ENCODE peak calls at places on chromosomes 6 and 20, in eight cellular contexts. One of them, this sample, is unnamed.
A peak's percentile ranks its signal among the peaks of the same experiment; 100 is the strongest.

GRCh38 chr6:111763381-111763780 is 109.9 kb downstream of the FYN start:
- DNase-seq in breast epithelium: no peak
- DNase-seq in HCT116: no peak
- DNase-seq in uterus: no peak
- DNase-seq in prostate gland: no peak
- DNase-seq in endothelial cell of umbilical vein: peak; percentile 72
- DNase-seq in heart left ventricle: no peak
- DNase-seq in stomach: no peak
- DNase-seq in this sample: no peak

GRCh38 chr20:37567331-37567665 is 39.6 kb upstream of the BLCAP start:
- DNase-seq in breast epithelium: no peak
- DNase-seq in HCT116: no peak
- DNase-seq in uterus: no peak
- DNase-seq in prostate gland: no peak
- DNase-seq in endothelial cell of umbilical vein: no peak
- DNase-seq in heart left ventricle: no peak
- DNase-seq in stomach: no peak
- DNase-seq in this sample: no peak

GRCh38 chr20:49569403-49570115 is 1.6 kb upstream of the PTGIS start:
- DNase-seq in breast epithelium: no peak
- DNase-seq in HCT116: no peak
- DNase-seq in uterus: peak; percentile 79
- DNase-seq in prostate gland: no peak
- DNase-seq in endothelial cell of umbilical vein: no peak
- DNase-seq in heart left ventricle: no peak
- DNase-seq in stomach: peak; percentile 19
- DNase-seq in this sample: no peak

GRCh38 chr20:59137532-59137931 is 26.1 kb upstream of the ZNF831 start:
- DNase-seq in breast epithelium: no peak
- DNase-seq in HCT116: no peak
- DNase-seq in uterus: no peak
- DNase-seq in prostate gland: peak; percentile 74
- DNase-seq in endothelial cell of umbilical vein: no peak
- DNase-seq in heart left ventricle: peak; percentile 68
- DNase-seq in stomach: no peak
- DNase-seq in this sample: peak; percentile 72

GRCh38 chr20:39876974-39877615 is 811.9 kb downstream of the MAFB start:
- DNase-seq in breast epithelium: no peak
- DNase-seq in HCT116: no peak
- DNase-seq in uterus: no peak
- DNase-seq in prostate gland: no peak
- DNase-seq in endothelial cell of umbilical vein: no peak
- DNase-seq in heart left ventricle: no peak
- DNase-seq in stomach: no peak
- DNase-seq in this sample: no peak

GRCh38 chr6:146902846-146903245 is 301.4 kb upstream of the STXBP5 start:
- DNase-seq in breast epithelium: no peak
- DNase-seq in HCT116: no peak
- DNase-seq in uterus: no peak
- DNase-seq in prostate gland: no peak
- DNase-seq in endothelial cell of umbilical vein: no peak
- DNase-seq in heart left ventricle: no peak
- DNase-seq in stomach: no peak
- DNase-seq in this sample: no peak

GRCh38 chr6:22614541-22614940 is 45.2 kb downstream of the HDGFL1 start:
- DNase-seq in breast epithelium: no peak
- DNase-seq in HCT116: no peak
- DNase-seq in uterus: no peak
- DNase-seq in prostate gland: no peak
- DNase-seq in endothelial cell of umbilical vein: peak; percentile 33
- DNase-seq in heart left ventricle: no peak
- DNase-seq in stomach: no peak
- DNase-seq in this sample: no peak

GRCh38 chr6:89385846-89386245 is 26.2 kb downstream of the RRAGD start:
- DNase-seq in breast epithelium: no peak
- DNase-seq in HCT116: no peak
- DNase-seq in uterus: no peak
- DNase-seq in prostate gland: no peak
- DNase-seq in endothelial cell of umbilical vein: no peak
- DNase-seq in heart left ventricle: no peak
- DNase-seq in stomach: no peak
- DNase-seq in this sample: no peak

GRCh38 chr20:13455713-13456112 is 183.0 kb downstream of the TASP1 start:
- DNase-seq in breast epithelium: no peak
- DNase-seq in HCT116: no peak
- DNase-seq in uterus: peak; percentile 20
- DNase-seq in prostate gland: peak; percentile 6
- DNase-seq in endothelial cell of umbilical vein: no peak
- DNase-seq in heart left ventricle: no peak
- DNase-seq in stomach: no peak
- DNase-seq in this sample: no peak

GRCh38 chr6:123091091-123091895 is 95.3 kb downstream of the CLVS2 start:
- DNase-seq in breast epithelium: no peak
- DNase-seq in HCT116: no peak
- DNase-seq in uterus: peak; percentile 73
- DNase-seq in prostate gland: peak; percentile 78
- DNase-seq in endothelial cell of umbilical vein: peak; percentile 86
- DNase-seq in heart left ventricle: no peak
- DNase-seq in stomach: peak; percentile 27
- DNase-seq in this sample: peak; percentile 75

GRCh38 chr20:3797592-3798404 is 1.7 kb downstream of the CDC25B start:
- DNase-seq in breast epithelium: no peak
- DNase-seq in HCT116: no peak
- DNase-seq in uterus: no peak
- DNase-seq in prostate gland: no peak
- DNase-seq in endothelial cell of umbilical vein: no peak
- DNase-seq in heart left ventricle: no peak
- DNase-seq in stomach: no peak
- DNase-seq in this sample: no peak

GRCh38 chr6:10362300-10362699 is 52.6 kb downstream of the TFAP2A start:
- DNase-seq in breast epithelium: no peak
- DNase-seq in HCT116: no peak
- DNase-seq in uterus: no peak
- DNase-seq in prostate gland: no peak
- DNase-seq in endothelial cell of umbilical vein: no peak
- DNase-seq in heart left ventricle: no peak
- DNase-seq in stomach: no peak
- DNase-seq in this sample: no peak

GRCh38 chr20:3875378-3875974 is 13.7 kb upstream of the PANK2 start:
- DNase-seq in breast epithelium: no peak
- DNase-seq in HCT116: no peak
- DNase-seq in uterus: no peak
- DNase-seq in prostate gland: no peak
- DNase-seq in endothelial cell of umbilical vein: no peak
- DNase-seq in heart left ventricle: no peak
- DNase-seq in stomach: no peak
- DNase-seq in this sample: no peak

GRCh38 chr6:136401749-136402148 is 112.1 kb upstream of the BCLAF1 start:
- DNase-seq in breast epithelium: no peak
- DNase-seq in HCT116: peak; percentile 7
- DNase-seq in uterus: no peak
- DNase-seq in prostate gland: no peak
- DNase-seq in endothelial cell of umbilical vein: no peak
- DNase-seq in heart left ventricle: no peak
- DNase-seq in stomach: no peak
- DNase-seq in this sample: no peak

GRCh38 chr6:10511477-10511876 is 9.7 kb upstream of the GCNT2 start:
- DNase-seq in breast epithelium: no peak
- DNase-seq in HCT116: no peak
- DNase-seq in uterus: no peak
- DNase-seq in prostate gland: no peak
- DNase-seq in endothelial cell of umbilical vein: no peak
- DNase-seq in heart left ventricle: peak; percentile 35
- DNase-seq in stomach: no peak
- DNase-seq in this sample: no peak

GRCh38 chr20:45826381-45827019 is 612 bp downstream of the TNNC2 start:
- DNase-seq in breast epithelium: no peak
- DNase-seq in HCT116: no peak
- DNase-seq in uterus: no peak
- DNase-seq in prostate gland: no peak
- DNase-seq in endothelial cell of umbilical vein: no peak
- DNase-seq in heart left ventricle: no peak
- DNase-seq in stomach: no peak
- DNase-seq in this sample: peak; percentile 87

GRCh38 chr6:26193467-26194328 is 106.5 kb downstream of the HFE start:
- DNase-seq in breast epithelium: no peak
- DNase-seq in HCT116: no peak
- DNase-seq in uterus: no peak
- DNase-seq in prostate gland: no peak
- DNase-seq in endothelial cell of umbilical vein: no peak
- DNase-seq in heart left ventricle: no peak
- DNase-seq in stomach: no peak
- DNase-seq in this sample: no peak

GRCh38 chr6:133752129-133752528 is 136.8 kb upstream of the TCF21 start:
- DNase-seq in breast epithelium: no peak
- DNase-seq in HCT116: no peak
- DNase-seq in uterus: no peak
- DNase-seq in prostate gland: no peak
- DNase-seq in endothelial cell of umbilical vein: no peak
- DNase-seq in heart left ventricle: no peak
- DNase-seq in stomach: no peak
- DNase-seq in this sample: no peak

GRCh38 chr6:132520953-132521352 is 8.0 kb upstream of the STX7 start:
- DNase-seq in breast epithelium: no peak
- DNase-seq in HCT116: no peak
- DNase-seq in uterus: no peak
- DNase-seq in prostate gland: no peak
- DNase-seq in endothelial cell of umbilical vein: no peak
- DNase-seq in heart left ventricle: no peak
- DNase-seq in stomach: no peak
- DNase-seq in this sample: no peak

GRCh38 chr20:40980106-40980827 is 48.4 kb upstream of the TOP1 start:
- DNase-seq in breast epithelium: no peak
- DNase-seq in HCT116: no peak
- DNase-seq in uterus: no peak
- DNase-seq in prostate gland: no peak
- DNase-seq in endothelial cell of umbilical vein: no peak
- DNase-seq in heart left ventricle: no peak
- DNase-seq in stomach: no peak
- DNase-seq in this sample: no peak

GRCh38 chr20:40978761-40979160 is 49.9 kb upstream of the TOP1 start:
- DNase-seq in breast epithelium: no peak
- DNase-seq in HCT116: no peak
- DNase-seq in uterus: no peak
- DNase-seq in prostate gland: no peak
- DNase-seq in endothelial cell of umbilical vein: no peak
- DNase-seq in heart left ventricle: no peak
- DNase-seq in stomach: no peak
- DNase-seq in this sample: no peak

GRCh38 chr20:40979247-40979646 is 49.4 kb upstream of the TOP1 start:
- DNase-seq in breast epithelium: no peak
- DNase-seq in HCT116: no peak
- DNase-seq in uterus: no peak
- DNase-seq in prostate gland: no peak
- DNase-seq in endothelial cell of umbilical vein: no peak
- DNase-seq in heart left ventricle: no peak
- DNase-seq in stomach: no peak
- DNase-seq in this sample: no peak

GRCh38 chr20:40980828-40981310 is 47.8 kb upstream of the TOP1 start:
- DNase-seq in breast epithelium: no peak
- DNase-seq in HCT116: no peak
- DNase-seq in uterus: no peak
- DNase-seq in prostate gland: no peak
- DNase-seq in endothelial cell of umbilical vein: no peak
- DNase-seq in heart left ventricle: no peak
- DNase-seq in stomach: no peak
- DNase-seq in this sample: no peak

DNA sequence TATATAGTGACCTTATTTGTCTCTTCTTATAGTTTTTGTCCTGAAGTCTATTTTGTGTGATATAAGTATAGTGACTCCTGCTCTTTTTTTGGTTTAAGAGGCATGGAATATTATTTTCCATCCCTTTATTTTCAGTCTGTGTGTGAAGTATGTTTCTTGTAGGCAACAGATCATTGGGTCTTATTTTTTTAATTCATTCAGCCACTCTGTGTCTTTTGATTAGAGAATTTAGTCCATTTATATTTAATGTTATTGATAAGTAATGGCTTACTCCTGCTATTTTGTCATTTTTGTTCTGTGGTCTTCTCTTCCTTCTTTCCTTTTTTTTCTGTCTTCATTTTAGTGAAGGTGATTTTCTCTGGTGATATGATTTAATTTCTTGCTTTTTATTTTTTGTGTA is 51.4 kb upstream of the TOP1 start:
- DNase-seq in breast epithelium: no peak
- DNase-seq in HCT116: no peak
- DNase-seq in uterus: no peak
- DNase-seq in prostate gland: no peak
- DNase-seq in endothelial cell of umbilical vein: no peak
- DNase-seq in heart left ventricle: no peak
- DNase-seq in stomach: no peak
- DNase-seq in this sample: no peak
- TF ChIP-seq POLR2A in breast epithelium: no peak
- TF ChIP-seq POLR2A in HCT116: no peak
- TF ChIP-seq POLR2A in uterus: no peak
- TF ChIP-seq POLR2A in prostate gland: no peak
- TF ChIP-seq POLR2A in endothelial cell of umbilical vein: no peak
- TF ChIP-seq POLR2A in heart left ventricle: no peak
- TF ChIP-seq POLR2A in stomach: no peak
- TF ChIP-seq POLR2A in this sample: no peak

GRCh38 chr6:17059022-17059421 is 42.8 kb upstream of the STMND1 start:
- DNase-seq in breast epithelium: no peak
- DNase-seq in HCT116: no peak
- DNase-seq in uterus: no peak
- DNase-seq in prostate gland: no peak
- DNase-seq in endothelial cell of umbilical vein: no peak
- DNase-seq in heart left ventricle: no peak
- DNase-seq in stomach: no peak
- DNase-seq in this sample: no peak
- H3K4me3 ChIP-seq in breast epithelium: no peak overlapping the region
- H3K4me3 ChIP-seq in HCT116: no peak overlapping the region
- H3K4me3 ChIP-seq in uterus: no peak overlapping the region
- H3K4me3 ChIP-seq in prostate gland: no peak overlapping the region
- H3K4me3 ChIP-seq in endothelial cell of umbilical vein: no peak overlapping the region
- H3K4me3 ChIP-seq in heart left ventricle: no peak overlapping the region
- H3K4me3 ChIP-seq in stomach: no peak overlapping the region
- H3K4me3 ChIP-seq in this sample: no peak overlapping the region

DNA sequence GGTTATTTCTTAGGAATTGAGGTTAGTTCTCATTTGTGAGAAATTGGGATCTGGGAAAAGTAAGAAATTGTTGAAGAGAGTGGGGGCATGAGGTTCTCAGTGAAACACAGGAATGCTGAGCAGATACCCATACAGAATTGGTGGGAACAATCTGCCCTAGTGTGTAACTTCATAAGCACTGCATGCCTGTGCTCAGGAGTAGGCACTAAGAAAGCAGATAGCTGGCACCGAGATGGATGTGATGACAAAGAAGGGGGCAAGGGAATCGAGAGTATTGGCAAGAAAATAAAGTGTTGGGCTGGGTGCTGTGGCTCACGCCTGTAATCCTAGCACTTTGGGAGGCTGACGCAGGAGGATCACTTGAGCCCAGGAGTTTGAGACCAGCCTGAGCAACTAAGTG is 4.0 kb downstream of the SLC17A5 start:
- DNase-seq in breast epithelium: no peak
- DNase-seq in HCT116: no peak
- DNase-seq in uterus: no peak
- DNase-seq in prostate gland: no peak
- DNase-seq in endothelial cell of umbilical vein: no peak
- DNase-seq in heart left ventricle: no peak
- DNase-seq in stomach: no peak
- DNase-seq in this sample: no peak
- H3K9me3 ChIP-seq in breast epithelium: no peaks in the 10 kb centered on the region
- H3K9me3 ChIP-seq in HCT116: no peaks in the 10 kb centered on the region
- H3K9me3 ChIP-seq in uterus: no peaks in the 10 kb centered on the region
- H3K9me3 ChIP-seq in prostate gland: no peaks in the 10 kb centered on the region
- H3K9me3 ChIP-seq in endothelial cell of umbilical vein: no peaks in the 10 kb centered on the region
- H3K9me3 ChIP-seq in heart left ventricle: no peaks in the 10 kb centered on the region
- H3K9me3 ChIP-seq in stomach: no peaks in the 10 kb centered on the region
- H3K9me3 ChIP-seq in this sample: no peaks in the 10 kb centered on the region

GRCh38 chr6:18387061-18387721 is at the start of gene RNF144B:
- DNase-seq in breast epithelium: peak; percentile 83
- DNase-seq in HCT116: peak; percentile 69
- DNase-seq in uterus: peak; percentile 54
- DNase-seq in prostate gland: peak; percentile 91
- DNase-seq in endothelial cell of umbilical vein: peak; percentile 95
- DNase-seq in heart left ventricle: peak; percentile 82
- DNase-seq in stomach: peak; percentile 92
- DNase-seq in this sample: peak; percentile 94
- TF ChIP-seq POLR2A in breast epithelium: peak; percentile 35
- TF ChIP-seq POLR2A in HCT116: peak; percentile 70
- TF ChIP-seq POLR2A in uterus: peak; percentile 51
- TF ChIP-seq POLR2A in prostate gland: peak; percentile 89
- TF ChIP-seq POLR2A in endothelial cell of umbilical vein: peak; percentile 92
- TF ChIP-seq POLR2A in heart left ventricle: no peak
- TF ChIP-seq POLR2A in stomach: no peak
- TF ChIP-seq POLR2A in this sample: peak; percentile 75

This sample was measured in gastrocnemius medialis.